ENCODE peak calls at places on chromosome 13, in six cellular contexts. One of them, this sample, is unnamed.

GRCh38 chr13:30306762-30307193 is 573 bp downstream of the KATNAL1 start:
- DNase-seq in stimulated activated CD4-positive, alpha-beta T cell treated with anti-CD3 and anti-CD28 coated beads, Interleukin-2, amount 100 ng/mL, for 4 hours: peak; percentile 82
- DNase-seq in activated naive CD4-positive, alpha-beta T cell treated with Interleukin-2 at 50 U/mL for 16 hours: peak; percentile 92
- DNase-seq in Daoy: peak; percentile 92
- DNase-seq in HTR-8/SVneo: peak; percentile 69
- DNase-seq in NCI-H774: peak; percentile 71
- DNase-seq in this sample: peak; percentile 62

GRCh38 chr13:29847501-29847983 is 2.9 kb downstream of the UBL3 start:
- DNase-seq in stimulated activated CD4-positive, alpha-beta T cell treated with anti-CD3 and anti-CD28 coated beads, Interleukin-2, amount 100 ng/mL, for 4 hours: no peak
- DNase-seq in activated naive CD4-positive, alpha-beta T cell treated with Interleukin-2 at 50 U/mL for 16 hours: no peak
- DNase-seq in Daoy: peak; percentile 45
- DNase-seq in HTR-8/SVneo: no peak
- DNase-seq in NCI-H774: no peak
- DNase-seq in this sample: no peak

GRCh38 chr13:73074101-73074500 is 15.3 kb downstream of the KLF5 start:
- DNase-seq in stimulated activated CD4-positive, alpha-beta T cell treated with anti-CD3 and anti-CD28 coated beads, Interleukin-2, amount 100 ng/mL, for 4 hours: no peak
- DNase-seq in activated naive CD4-positive, alpha-beta T cell treated with Interleukin-2 at 50 U/mL for 16 hours: no peak
- DNase-seq in Daoy: no peak
- DNase-seq in HTR-8/SVneo: no peak
- DNase-seq in NCI-H774: no peak
- DNase-seq in this sample: no peak

GRCh38 chr13:110322828-110323171 is 15.7 kb downstream of the COL4A2 start:
- DNase-seq in stimulated activated CD4-positive, alpha-beta T cell treated with anti-CD3 and anti-CD28 coated beads, Interleukin-2, amount 100 ng/mL, for 4 hours: no peak
- DNase-seq in activated naive CD4-positive, alpha-beta T cell treated with Interleukin-2 at 50 U/mL for 16 hours: no peak
- DNase-seq in Daoy: no peak
- DNase-seq in HTR-8/SVneo: no peak
- DNase-seq in NCI-H774: no peak
- DNase-seq in this sample: no peak

GRCh38 chr13:43489168-43489730 is 297.5 kb downstream of the ENOX1 start:
- DNase-seq in stimulated activated CD4-positive, alpha-beta T cell treated with anti-CD3 and anti-CD28 coated beads, Interleukin-2, amount 100 ng/mL, for 4 hours: no peak
- DNase-seq in activated naive CD4-positive, alpha-beta T cell treated with Interleukin-2 at 50 U/mL for 16 hours: no peak
- DNase-seq in Daoy: no peak
- DNase-seq in HTR-8/SVneo: no peak
- DNase-seq in NCI-H774: no peak
- DNase-seq in this sample: no peak

GRCh38 chr13:71618154-71618553 is 248.8 kb downstream of the DACH1 start:
- DNase-seq in stimulated activated CD4-positive, alpha-beta T cell treated with anti-CD3 and anti-CD28 coated beads, Interleukin-2, amount 100 ng/mL, for 4 hours: no peak
- DNase-seq in activated naive CD4-positive, alpha-beta T cell treated with Interleukin-2 at 50 U/mL for 16 hours: no peak
- DNase-seq in Daoy: no peak
- DNase-seq in HTR-8/SVneo: no peak
- DNase-seq in NCI-H774: no peak
- DNase-seq in this sample: no peak

GRCh38 chr13:109058071-109058470 is 428.7 kb downstream of the MYO16 start:
- DNase-seq in stimulated activated CD4-positive, alpha-beta T cell treated with anti-CD3 and anti-CD28 coated beads, Interleukin-2, amount 100 ng/mL, for 4 hours: no peak
- DNase-seq in activated naive CD4-positive, alpha-beta T cell treated with Interleukin-2 at 50 U/mL for 16 hours: no peak
- DNase-seq in Daoy: no peak
- DNase-seq in HTR-8/SVneo: no peak
- DNase-seq in NCI-H774: no peak
- DNase-seq in this sample: no peak

GRCh38 chr13:114161644-114162532 is 17.2 kb upstream of the CFAP97D2 start:
- DNase-seq in stimulated activated CD4-positive, alpha-beta T cell treated with anti-CD3 and anti-CD28 coated beads, Interleukin-2, amount 100 ng/mL, for 4 hours: no peak
- DNase-seq in activated naive CD4-positive, alpha-beta T cell treated with Interleukin-2 at 50 U/mL for 16 hours: peak; percentile 30
- DNase-seq in Daoy: peak; percentile 54
- DNase-seq in HTR-8/SVneo: no peak
- DNase-seq in NCI-H774: no peak
- DNase-seq in this sample: no peak

GRCh38 chr13:92225861-92226260 is 827.4 kb downstream of the GPC5 start:
- DNase-seq in stimulated activated CD4-positive, alpha-beta T cell treated with anti-CD3 and anti-CD28 coated beads, Interleukin-2, amount 100 ng/mL, for 4 hours: no peak
- DNase-seq in activated naive CD4-positive, alpha-beta T cell treated with Interleukin-2 at 50 U/mL for 16 hours: no peak
- DNase-seq in Daoy: no peak
- DNase-seq in HTR-8/SVneo: no peak
- DNase-seq in NCI-H774: no peak
- DNase-seq in this sample: no peak

GRCh38 chr13:75787249-75787940 is 151.3 kb downstream of the LMO7 start:
- DNase-seq in stimulated activated CD4-positive, alpha-beta T cell treated with anti-CD3 and anti-CD28 coated beads, Interleukin-2, amount 100 ng/mL, for 4 hours: no peak
- DNase-seq in activated naive CD4-positive, alpha-beta T cell treated with Interleukin-2 at 50 U/mL for 16 hours: no peak
- DNase-seq in Daoy: peak; percentile 5
- DNase-seq in HTR-8/SVneo: no peak
- DNase-seq in NCI-H774: no peak
- DNase-seq in this sample: no peak

GRCh38 chr13:78609464-78610205 is 6.3 kb upstream of the POU4F1 start:
- DNase-seq in stimulated activated CD4-positive, alpha-beta T cell treated with anti-CD3 and anti-CD28 coated beads, Interleukin-2, amount 100 ng/mL, for 4 hours: no peak
- DNase-seq in activated naive CD4-positive, alpha-beta T cell treated with Interleukin-2 at 50 U/mL for 16 hours: no peak
- DNase-seq in Daoy: no peak
- DNase-seq in HTR-8/SVneo: no peak
- DNase-seq in NCI-H774: no peak
- DNase-seq in this sample: no peak

GRCh38 chr13:102769679-102770078 is 3.9 kb downstream of the TEX30 start:
- DNase-seq in stimulated activated CD4-positive, alpha-beta T cell treated with anti-CD3 and anti-CD28 coated beads, Interleukin-2, amount 100 ng/mL, for 4 hours: no peak
- DNase-seq in activated naive CD4-positive, alpha-beta T cell treated with Interleukin-2 at 50 U/mL for 16 hours: no peak
- DNase-seq in Daoy: no peak
- DNase-seq in HTR-8/SVneo: no peak
- DNase-seq in NCI-H774: no peak
- DNase-seq in this sample: no peak